ENCODE peak calls at places on chromosomes 12 and 14, in seven cellular contexts. H is activated CD4-positive, alpha-beta T cell treated with anti-CD3 and anti-CD28 coated beads, Interleukin-2, amount 50 U/mL, for 24 hours; Y is neuronal stem cell; S is caudate nucleus; E is IMR-90; O is uterus; A is NCI-H460. Z is an unnamed sample.

GRCh38 chr14:92729632-92730358 is 18.6 kb downstream of the LGMN start:
- DNase-seq in E (peak; percentile 96), A (no peak), H (no peak), S (no peak), Y (no peak), O (no peak), Z (no peak)

GRCh38 chr12:20339060-20339459 is 29.3 kb upstream of the PDE3A start:
- DNase-seq in A (no peak), H (no peak), Y (no peak), S (no peak), O (no peak), E (no peak), Z (no peak)

GRCh38 chr12:75482636-75483035 is 2.1 kb downstream of the GLIPR1 start:
- DNase-seq in S (no peak), A (no peak), O (no peak), Y (no peak), E (no peak), H (no peak), Z (no peak)

GRCh38 chr14:63542231-63542999 is 762 bp downstream of the PPP2R5E start:
- DNase-seq in S (peak; percentile 51), O (peak; percentile 20), E (no peak), H (no peak), A (no peak), Y (peak; percentile 39), Z (no peak)

GRCh38 chr12:71144682-71145081 is 13.1 kb downstream of the TSPAN8 start:
- DNase-seq in S (no peak), O (no peak), H (no peak), Y (no peak), E (no peak), A (no peak), Z (no peak)

GRCh38 chr14:36509056-36509917 is 10.7 kb downstream of the NKX2-1 start:
- DNase-seq in E (no peak), Y (no peak), A (no peak), S (no peak), H (no peak), O (no peak), Z (no peak)

GRCh38 chr14:73795974-73796373 is 55.7 kb upstream of the PTGR2 start:
- DNase-seq in O (no peak), H (no peak), Y (no peak), S (no peak), A (peak; percentile 37), E (peak; percentile 60), Z (no peak)

GRCh38 chr12:74449872-74450271 is 87.8 kb upstream of the ATXN7L3B start:
- DNase-seq in A (no peak), E (peak; percentile 71), O (no peak), S (no peak), H (no peak), Y (no peak), Z (no peak)

GRCh38 chr14:86057018-86057667 is 527.2 kb downstream of the FLRT2 start:
- DNase-seq in O (no peak), E (peak; percentile 39), A (peak; percentile 43), S (no peak), Y (no peak), H (no peak), Z (no peak)

GRCh38 chr12:18224745-18225144 is 36.6 kb upstream of the PIK3C2G start:
- DNase-seq in O (no peak), A (peak; percentile 41), Y (peak; percentile 33), E (peak; percentile 5), H (no peak), S (no peak), Z (no peak)

GRCh38 chr12:6925543-6926279 is 2.0 kb upstream of the ATN1 start:
- DNase-seq in A (peak; percentile 63), E (peak; percentile 90), H (no peak), O (peak; percentile 90), Y (peak; percentile 70), S (peak; percentile 41), Z (peak; percentile 68)

GRCh38 chr12:28089363-28089762 is 100.9 kb upstream of the CCDC91 start:
- DNase-seq in E (peak; percentile 37), O (no peak), H (no peak), A (peak; percentile 14), Y (no peak), S (no peak), Z (no peak)

GRCh38 chr12:83841620-83842019 is 1071.0 kb downstream of the SLC6A15 start:
- DNase-seq in H (no peak), S (no peak), O (no peak), E (no peak), Y (no peak), A (no peak), Z (no peak)

GRCh38 chr14:64726585-64726890 is 22.3 kb downstream of the PLEKHG3 start:
- DNase-seq in Y (no peak), A (no peak), E (peak; percentile 60), S (no peak), H (no peak), O (peak; percentile 59), Z (no peak)

GRCh38 chr12:70592664-70593063 is 44.6 kb downstream of the PTPRB start:
- DNase-seq in E (no peak), A (no peak), S (no peak), O (no peak), H (no peak), Y (no peak), Z (no peak)

GRCh38 chr14:64684091-64684490 is 20.1 kb upstream of the PLEKHG3 start:
- DNase-seq in H (no peak), S (no peak), A (no peak), E (peak; percentile 73), Y (no peak), O (peak; percentile 66), Z (no peak)

GRCh38 chr14:48125654-48126053 is 450.2 kb upstream of the MDGA2 start:
- DNase-seq in Y (peak; percentile 61), O (no peak), H (no peak), S (no peak), A (no peak), E (no peak), Z (no peak)